ENCODE peak calls at places on chromosomes 16 and 17, in eight cellular contexts. I is stimulated activated CD8-positive, alpha-beta memory T cell treated with anti-CD3 and anti-CD28 coated beads, Interleukin-7, amount 100 ng/mL, for 24 hours; Q is aorta; H is stimulated activated naive CD8-positive, alpha-beta T cell treated with anti-CD3 and anti-CD28 coated beads, Interleukin-15, Interleukin-2, amounts not matched to agents 100 U/mL and 50 U/mL, for 24 hours; N is dorsolateral prefrontal cortex; E is HTR-8/SVneo; Y is NCI-H1417; J is PC-9. Z is an unnamed sample.
A peak's percentile ranks its signal among the peaks of the same experiment; 100 is the strongest.

GRCh38 chr16:4015275-4015990 is 100.8 kb downstream of the ADCY9 start:
- DNase-seq in I (no peak), Q (no peak), H (no peak), N (no peak), E (peak; percentile 15), Y (no peak), J (no peak), Z (no peak)

GRCh38 chr16:56932588-56933265 is 785 bp downstream of the HERPUD1 start:
- DNase-seq in I (no peak), Q (peak; percentile 89), H (peak; percentile 56), N (peak; percentile 77), E (peak; percentile 55), Y (peak; percentile 77), J (peak; percentile 66), Z (peak; percentile 66)

GRCh38 chr17:80012751-80013741 is 22.6 kb downstream of the TBC1D16 start:
- DNase-seq in I (no peak), Q (peak; percentile 41), H (no peak), N (no peak), E (no peak), Y (no peak), J (no peak), Z (no peak)

GRCh38 chr16:20901441-20902112 is 1.0 kb downstream of the LYRM1 start:
- DNase-seq in I (no peak), Q (peak; percentile 80), H (peak; percentile 33), N (no peak), E (no peak), Y (peak; percentile 86), J (peak; percentile 87), Z (peak; percentile 25)

GRCh38 chr17:55769625-55770000 is 18.8 kb downstream of the PCTP start:
- DNase-seq in I (no peak), Q (no peak), H (no peak), N (no peak), E (peak; percentile 64), Y (no peak), J (no peak), Z (no peak)

GRCh38 chr17:17360087-17360730 is 57.0 kb downstream of the NT5M start:
- DNase-seq in I (no peak), Q (no peak), H (no peak), N (no peak), E (no peak), Y (no peak), J (no peak), Z (no peak)

GRCh38 chr16:73697336-73697735 is 599.3 kb upstream of the PSMD7 start:
- DNase-seq in I (no peak), Q (no peak), H (no peak), N (no peak), E (no peak), Y (no peak), J (no peak), Z (no peak)

GRCh38 chr17:27551701-27552466 is 79.1 kb upstream of the LGALS9 start:
- DNase-seq in I (no peak), Q (no peak), H (no peak), N (no peak), E (no peak), Y (no peak), J (peak; percentile 80), Z (peak; percentile 52)

GRCh38 chr16:50367777-50368409 is 895 bp downstream of the BRD7 start:
- DNase-seq in I (no peak), Q (no peak), H (no peak), N (no peak), E (no peak), Y (no peak), J (no peak), Z (no peak)

GRCh38 chr17:30450125-30451027 is 26.8 kb upstream of the GOSR1 start:
- DNase-seq in I (no peak), Q (no peak), H (no peak), N (no peak), E (no peak), Y (no peak), J (peak; percentile 35), Z (no peak)

GRCh38 chr17:55513885-55514590 is 2.8 kb upstream of the SMIM36 start:
- DNase-seq in I (peak; percentile 50), Q (peak; percentile 59), H (peak; percentile 76), N (peak; percentile 69), E (peak; percentile 45), Y (peak; percentile 84), J (peak; percentile 68), Z (peak; percentile 81)

GRCh38 chr16:2852003-2852730 is 5.8 kb downstream of the PRSS22 start:
- DNase-seq in I (no peak), Q (no peak), H (no peak), N (no peak), E (no peak), Y (no peak), J (no peak), Z (no peak)

GRCh38 chr17:40854175-40854814 is 12.7 kb downstream of the KRT12 start:
- DNase-seq in I (no peak), Q (no peak), H (no peak), N (no peak), E (peak; percentile 87), Y (peak; percentile 5), J (no peak), Z (peak; percentile 66)

GRCh38 chr16:525520-526180 is 1.9 kb upstream of the CAPN15 start:
- DNase-seq in I (peak; percentile 55), Q (no peak), H (peak; percentile 76), N (peak; percentile 52), E (peak; percentile 68), Y (peak; percentile 13), J (peak; percentile 80), Z (no peak)

GRCh38 chr17:64773386-64773835 is 111.3 kb upstream of the SMURF2 start:
- DNase-seq in I (no peak), Q (no peak), H (no peak), N (no peak), E (no peak), Y (no peak), J (no peak), Z (no peak)

GRCh38 chr17:74757502-74757901 is 9.1 kb downstream of the NHERF1 start:
- DNase-seq in I (no peak), Q (no peak), H (no peak), N (no peak), E (no peak), Y (no peak), J (peak; percentile 56), Z (no peak)

GRCh38 chr17:19377602-19378415 is 489 bp upstream of the MAPK7 start:
- DNase-seq in I (peak; percentile 88), Q (peak; percentile 99), H (peak; percentile 97), N (peak; percentile 99), E (peak; percentile 100), Y (peak; percentile 97), J (peak; percentile 100), Z (peak; percentile 92)

GRCh38 chr17:73750975-73751374 is 106.7 kb upstream of the SDK2 start:
- DNase-seq in I (no peak), Q (no peak), H (no peak), N (no peak), E (no peak), Y (peak; percentile 7), J (no peak), Z (no peak)

GRCh38 chr16:47644166-47644565 is 183.0 kb downstream of the PHKB start:
- DNase-seq in I (no peak), Q (peak; percentile 62), H (no peak), N (no peak), E (no peak), Y (no peak), J (no peak), Z (no peak)

GRCh38 chr17:47208744-47209488 is at the start of gene MYL4:
- DNase-seq in I (no peak), Q (no peak), H (no peak), N (no peak), E (no peak), Y (no peak), J (no peak), Z (peak; percentile 67)

GRCh38 chr16:1525871-1526607 is 7.4 kb upstream of the TMEM204 start:
- DNase-seq in I (no peak), Q (no peak), H (no peak), N (no peak), E (no peak), Y (no peak), J (no peak), Z (no peak)

GRCh38 chr17:31907342-31907975 is 6.0 kb upstream of the UTP6 start:
- DNase-seq in I (no peak), Q (peak; percentile 71), H (no peak), N (no peak), E (no peak), Y (no peak), J (no peak), Z (no peak)

GRCh38 chr16:77856455-77857138 is 68.2 kb downstream of the VAT1L start:
- DNase-seq in I (no peak), Q (no peak), H (no peak), N (no peak), E (no peak), Y (no peak), J (no peak), Z (no peak)

GRCh38 chr17:81429353-81429774 is 34.1 kb downstream of the BAHCC1 start:
- DNase-seq in I (no peak), Q (peak; percentile 82), H (peak; percentile 27), N (peak; percentile 88), E (no peak), Y (peak; percentile 84), J (peak; percentile 87), Z (no peak)

Z was measured in K562.